ENCODE peak calls at places on chromosomes 1 and 21, in six cellular contexts. B is lower lobe of right lung; W is HFF-Myc; L is activated CD8-positive, alpha-beta T cell treated with anti-CD3 and anti-CD28 coated beads for 36 hours; X is WTC11; M is GM23248. A is an unnamed sample.

GRCh38 chr1:97814121-97814520 is 106.7 kb downstream of the DPYD start:
- DNase-seq in B (no peak), W (peak; percentile 10), L (no peak), X (no peak), M (peak; percentile 76), A (no peak)

GRCh38 chr1:25978404-25978803 is 19.5 kb downstream of the PAFAH2 start:
- DNase-seq in B (no peak), W (no peak), L (no peak), X (no peak), M (no peak), A (no peak)

GRCh38 chr1:213381572-213382084 is 330.6 kb downstream of the RPS6KC1 start:
- DNase-seq in B (no peak), W (no peak), L (no peak), X (no peak), M (peak; percentile 19), A (no peak)

GRCh38 chr21:41650526-41651145 is 116.2 kb downstream of the RIPK4 start:
- DNase-seq in B (no peak), W (no peak), L (no peak), X (no peak), M (no peak), A (no peak)

GRCh38 chr1:9816199-9816598 is 7.6 kb downstream of the CLSTN1 start:
- DNase-seq in B (no peak), W (no peak), L (no peak), X (no peak), M (no peak), A (no peak)

GRCh38 chr1:8011016-8011415 is 15.1 kb downstream of the ERRFI1 start:
- DNase-seq in B (no peak), W (no peak), L (no peak), X (no peak), M (no peak), A (no peak)

GRCh38 chr1:169113613-169114119 is 7.2 kb downstream of the ATP1B1 start:
- DNase-seq in B (no peak), W (peak; percentile 82), L (no peak), X (peak; percentile 40), M (peak; percentile 90), A (no peak)

GRCh38 chr1:40045766-40046165 is 5.2 kb downstream of the CAP1 start:
- DNase-seq in B (no peak), W (no peak), L (no peak), X (no peak), M (no peak), A (no peak)

GRCh38 chr1:167401260-167401873 is 117.0 kb downstream of the CD247 start:
- DNase-seq in B (peak; percentile 62), W (peak; percentile 17), L (peak; percentile 69), X (peak; percentile 67), M (peak; percentile 59), A (peak; percentile 79)

GRCh38 chr1:65197636-65198035 is 49.6 kb downstream of the AK4 start:
- DNase-seq in B (no peak), W (no peak), L (no peak), X (no peak), M (peak; percentile 17), A (no peak)

GRCh38 chr1:220221670-220222069 is 50.6 kb downstream of the RAB3GAP2 start:
- DNase-seq in B (no peak), W (no peak), L (no peak), X (no peak), M (no peak), A (no peak)

GRCh38 chr1:217026506-217026905 is 303.3 kb upstream of the ESRRG start:
- DNase-seq in B (no peak), W (no peak), L (no peak), X (no peak), M (peak; percentile 2), A (no peak)

GRCh38 chr21:32545948-32546441 is 39.3 kb downstream of the TCP10L start:
- DNase-seq in B (no peak), W (no peak), L (no peak), X (no peak), M (peak; percentile 68), A (no peak)

GRCh38 chr1:108704501-108704900 is 8.2 kb upstream of the FNDC7 start:
- DNase-seq in B (no peak), W (no peak), L (peak; percentile 30), X (no peak), M (peak; percentile 87), A (no peak)

GRCh38 chr1:225815526-225816178 is 5.7 kb downstream of the EPHX1 start:
- DNase-seq in B (no peak), W (no peak), L (no peak), X (no peak), M (no peak), A (no peak)